ENCODE peak calls at places on chromosome 15, in seven cellular contexts. B, I, L, E, D, J and P are unnamed samples.

GRCh38 chr15:27977656-27978055 is 121.5 kb downstream of the OCA2 start:
- DNase-seq in B (no peak), I (no peak), L (no peak), E (no peak), D (no peak), J (no peak), P (no peak)

GRCh38 chr15:44193651-44194396 is 1.2 kb downstream of the FRMD5 start:
- DNase-seq in B (no peak), I (peak; percentile 32), L (no peak), E (peak; percentile 55), D (peak; percentile 48), J (no peak), P (no peak)

GRCh38 chr15:75945953-75946352 is 42.3 kb downstream of the FBXO22 start:
- DNase-seq in B (no peak), I (no peak), L (no peak), E (no peak), D (no peak), J (no peak), P (no peak)

GRCh38 chr15:76101655-76102054 is 41.9 kb downstream of the TMEM266 start:
- DNase-seq in B (no peak), I (no peak), L (no peak), E (no peak), D (no peak), J (no peak), P (no peak)

GRCh38 chr15:41919954-41920538 is 26.2 kb upstream of the SPTBN5 start:
- DNase-seq in B (no peak), I (no peak), L (peak; percentile 56), E (peak; percentile 97), D (no peak), J (peak; percentile 69), P (no peak)

GRCh38 chr15:52445954-52446353 is 82.7 kb downstream of the MYO5A start:
- DNase-seq in B (no peak), I (no peak), L (no peak), E (no peak), D (no peak), J (no peak), P (no peak)

GRCh38 chr15:34018021-34018645 is 20.9 kb downstream of the AVEN start:
- DNase-seq in B (no peak), I (no peak), L (no peak), E (no peak), D (no peak), J (no peak), P (peak; percentile 38)

GRCh38 chr15:41507820-41508290 is 5.8 kb downstream of the LTK start:
- DNase-seq in B (no peak), I (peak; percentile 60), L (no peak), E (no peak), D (peak; percentile 92), J (no peak), P (no peak)

GRCh38 chr15:57150066-57150865 is 226.0 kb upstream of the CGNL1 start:
- DNase-seq in B (no peak), I (no peak), L (no peak), E (peak; percentile 54), D (no peak), J (no peak), P (no peak)

GRCh38 chr15:37093480-37094410 is 6.6 kb downstream of the MEIS2 start:
- DNase-seq in B (no peak), I (peak; percentile 34), L (no peak), E (no peak), D (peak; percentile 76), J (no peak), P (no peak)

GRCh38 chr15:87522997-87523396 is 733.5 kb downstream of the NTRK3 start:
- DNase-seq in B (no peak), I (no peak), L (no peak), E (no peak), D (no peak), J (no peak), P (no peak)

GRCh38 chr15:25691544-25692430 is 171.3 kb downstream of the ATP10A start:
- DNase-seq in B (no peak), I (no peak), L (peak; percentile 18), E (no peak), D (no peak), J (peak; percentile 63), P (no peak)

GRCh38 chr15:85479071-85479647 is 98.8 kb downstream of the AKAP13 start:
- DNase-seq in B (no peak), I (no peak), L (no peak), E (peak; percentile 79), D (peak; percentile 28), J (no peak), P (no peak)

GRCh38 chr15:53762916-53763315 is 3.5 kb upstream of the WDR72 start:
- DNase-seq in B (no peak), I (no peak), L (no peak), E (no peak), D (no peak), J (no peak), P (no peak)

GRCh38 chr15:42547926-42548257 is 701 bp downstream of the LRRC57 start:
- DNase-seq in B (peak; percentile 7), I (no peak), L (no peak), E (no peak), D (no peak), J (no peak), P (no peak)

GRCh38 chr15:99169769-99170311 is 65.0 kb downstream of the SYNM start:
- DNase-seq in B (peak; percentile 53), I (no peak), L (peak; percentile 56), E (no peak), D (no peak), J (peak; percentile 91), P (no peak)

GRCh38 chr15:53297828-53298227 is 461.6 kb downstream of the WDR72 start:
- DNase-seq in B (no peak), I (no peak), L (no peak), E (no peak), D (no peak), J (no peak), P (no peak)

DNA sequence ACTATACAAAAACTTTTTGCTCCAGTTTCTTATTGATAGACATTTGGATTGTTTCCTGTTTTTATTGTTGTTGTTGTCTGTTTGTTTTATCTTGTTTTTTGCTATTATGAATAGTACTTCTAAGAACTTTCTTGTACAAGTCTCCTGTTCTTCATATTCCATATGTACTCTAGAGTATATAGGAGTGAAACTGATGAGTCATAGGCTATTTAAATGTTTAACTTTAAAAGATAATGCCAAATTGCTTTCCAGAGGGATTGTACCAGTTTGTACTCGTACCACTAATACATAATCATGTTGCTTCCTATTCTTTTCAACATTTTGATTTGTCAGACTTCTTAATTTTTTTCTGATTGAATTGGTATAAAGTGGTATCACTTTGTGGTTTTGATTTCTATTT is 19.6 kb downstream of the LRRC49 start:
- DNase-seq in B (no peak), I (no peak), L (no peak), E (no peak), D (peak; percentile 53), J (no peak), P (no peak)
- TF ChIP-seq CTCF in B (no peak), I (no peak), L (no peak), E (no peak), D (no peak), J (no peak), P (no peak)

DNA sequence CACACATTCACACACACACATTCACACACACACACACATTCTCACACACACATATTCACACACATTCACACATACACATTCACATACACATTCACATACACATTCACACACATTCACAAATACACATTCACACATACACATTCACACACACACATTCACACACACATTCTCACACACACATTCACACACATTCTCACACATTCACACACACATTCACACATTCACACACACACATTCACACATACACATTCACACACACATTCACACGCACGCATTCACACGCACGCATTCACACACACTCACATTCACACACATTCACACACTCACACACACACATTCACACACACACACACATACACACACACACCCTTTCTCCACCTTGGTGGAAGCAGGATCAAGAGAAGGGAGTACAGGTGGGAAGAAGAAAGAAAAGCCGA is 5.7 kb upstream of the HAPLN3 start:
- DNase-seq in B (no peak), I (no peak), L (no peak), E (no peak), D (no peak), J (no peak), P (no peak)
- H3K4me3 ChIP-seq in B (no peak overlapping the region), I (no peak overlapping the region), L (no peak overlapping the region), E (no peak overlapping the region), D (no peak overlapping the region), J (no peak overlapping the region), P (no peak overlapping the region)

DNA sequence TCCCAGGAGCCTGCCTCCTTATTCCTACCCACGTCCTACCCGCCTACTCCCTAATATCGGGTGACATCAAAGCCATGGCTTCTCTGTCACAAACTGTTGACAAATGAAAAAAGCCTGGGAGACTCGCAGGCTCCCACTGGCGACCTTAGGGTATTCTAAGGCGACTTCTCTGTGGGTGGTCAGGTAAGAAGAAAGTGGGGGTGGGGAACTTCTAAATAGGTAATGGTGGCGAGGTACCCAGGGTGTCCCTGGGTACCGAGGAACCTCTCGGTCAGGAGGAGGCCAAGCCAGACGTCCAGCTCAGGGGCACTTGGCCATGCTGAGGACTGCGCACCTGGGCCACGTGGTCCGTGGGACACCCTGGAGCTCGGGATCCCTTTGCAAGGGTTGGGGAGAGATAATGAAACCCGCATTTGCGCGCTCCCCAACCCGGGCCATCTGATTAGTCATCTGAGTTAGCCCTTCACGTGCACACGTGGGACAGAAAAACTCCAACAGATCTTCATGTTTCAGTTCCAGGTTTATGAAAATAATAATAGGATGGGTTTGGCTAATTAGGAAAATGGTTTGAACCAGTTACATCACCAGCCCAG is 78.2 kb downstream of the NR2F2 start:
- DNase-seq in B (no peak), I (no peak), L (no peak), E (no peak), D (no peak), J (no peak), P (no peak)
- H3K27me3 ChIP-seq in B (peaks cover 50% of the 10 kb centered on the region), I (peaks cover 65% of the 10 kb centered on the region), L (peaks cover 59% of the 10 kb centered on the region), E (peaks cover 48% of the 10 kb centered on the region), D (peaks cover 98% of the 10 kb centered on the region), J (peaks cover 66% of the 10 kb centered on the region), P (peaks cover 11% of the 10 kb centered on the region)

DNA sequence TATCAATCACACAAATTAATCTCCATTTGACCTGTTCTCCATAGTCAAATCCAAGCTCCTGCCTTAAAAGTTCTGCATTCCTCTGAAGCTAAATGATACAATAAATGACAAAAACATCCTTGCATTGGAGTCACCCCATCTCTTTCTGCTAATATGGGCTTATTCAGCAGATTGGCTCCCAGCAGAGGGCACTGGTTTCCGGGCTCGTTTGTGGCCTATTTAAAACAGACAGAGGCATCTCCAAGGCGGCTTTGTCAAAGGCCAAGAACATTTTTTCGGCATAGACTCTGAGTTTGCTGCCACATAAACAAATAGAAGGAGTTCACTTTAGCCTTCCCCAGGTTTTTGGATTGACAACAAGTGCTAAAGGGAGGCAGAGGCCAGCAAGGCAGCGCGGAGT is 204.4 kb upstream of the RASGRP1 start:
- DNase-seq in B (no peak), I (peak; percentile 20), L (peak; percentile 28), E (peak; percentile 13), D (peak; percentile 19), J (peak; percentile 64), P (no peak)
- TF ChIP-seq CTCF in B (peak; percentile 40), I (no peak), L (peak; percentile 29), E (no peak), D (peak; percentile 53), J (peak; percentile 11), P (no peak)